ENCODE peak calls at places on chromosomes 12 and 14, in six cellular contexts. X is GM12864, S is tibial artery, M is BE2C, W is left ventricle myocardium inferior, H is fibroblast of lung. G is an unnamed sample.

GRCh38 chr12:124617615-124618014 is 50.2 kb upstream of the NCOR2 start:
- DNase-seq in X (no peak), S (no peak), M (peak; percentile 78), W (peak; percentile 70), H (no peak), G (no peak)

GRCh38 chr12:45191239-45191638 is 24.7 kb upstream of the ANO6 start:
- DNase-seq in X (no peak), S (no peak), M (no peak), W (no peak), H (peak; percentile 52), G (no peak)

GRCh38 chr12:120583478-120584030 is 2.4 kb upstream of the POP5 start:
- DNase-seq in X (peak; percentile 22), S (peak; percentile 56), M (peak; percentile 83), W (peak; percentile 71), H (peak; percentile 48), G (peak; percentile 90)

GRCh38 chr12:45407188-45407850 is 191.4 kb downstream of the ANO6 start:
- DNase-seq in X (no peak), S (no peak), M (no peak), W (no peak), H (peak; percentile 58), G (no peak)

GRCh38 chr14:93970967-93971634 is 5.3 kb downstream of the ASB2 start:
- DNase-seq in X (peak; percentile 66), S (no peak), M (no peak), W (no peak), H (no peak), G (peak; percentile 80)

GRCh38 chr12:79415296-79415695 is 275.5 kb downstream of the PAWR start:
- DNase-seq in X (no peak), S (no peak), M (no peak), W (no peak), H (peak; percentile 71), G (no peak)

GRCh38 chr14:90815817-90816662 is at the start of gene TTC7B:
- DNase-seq in X (no peak), S (no peak), M (peak; percentile 73), W (peak; percentile 62), H (peak; percentile 36), G (peak; percentile 81)

GRCh38 chr12:132723015-132723763 is 12.5 kb downstream of the PGAM5 start:
- DNase-seq in X (no peak), S (no peak), M (no peak), W (peak; percentile 62), H (peak; percentile 48), G (no peak)

GRCh38 chr12:31756977-31757420 is 28.2 kb upstream of the AMN1 start:
- DNase-seq in X (no peak), S (no peak), M (no peak), W (no peak), H (peak; percentile 74), G (no peak)

GRCh38 chr14:24784981-24785380 is 151.0 kb upstream of the GZMB start:
- DNase-seq in X (no peak), S (no peak), M (no peak), W (no peak), H (no peak), G (no peak)

GRCh38 chr12:68888243-68888642 is 44.7 kb downstream of the CPM start:
- DNase-seq in X (no peak), S (no peak), M (no peak), W (no peak), H (no peak), G (no peak)

GRCh38 chr12:67818379-67819001 is 169.9 kb downstream of the DYRK2 start:
- DNase-seq in X (no peak), S (no peak), M (no peak), W (no peak), H (no peak), G (no peak)

GRCh38 chr14:95287176-95287754 is 32.4 kb downstream of the CLMN start:
- DNase-seq in X (no peak), S (no peak), M (no peak), W (no peak), H (no peak), G (no peak)

GRCh38 chr12:97500537-97500936 is 37.9 kb downstream of the RMST start:
- DNase-seq in X (no peak), S (no peak), M (no peak), W (no peak), H (no peak), G (no peak)

GRCh38 chr14:99871771-99872170 is 78.6 kb downstream of the EML1 start:
- DNase-seq in X (no peak), S (no peak), M (no peak), W (no peak), H (no peak), G (no peak)

GRCh38 chr14:72457641-72458040 is 436.3 kb downstream of the DPF3 start:
- DNase-seq in X (no peak), S (no peak), M (no peak), W (no peak), H (peak; percentile 91), G (no peak)

GRCh38 chr14:103067231-103067954 is 10.0 kb upstream of the CDC42BPB start:
- DNase-seq in X (no peak), S (peak; percentile 68), M (no peak), W (no peak), H (peak; percentile 48), G (no peak)

GRCh38 chr14:52154992-52155655 is 86.3 kb upstream of the NID2 start:
- DNase-seq in X (no peak), S (no peak), M (no peak), W (no peak), H (no peak), G (no peak)

GRCh38 chr12:19431407-19432308 is 7.6 kb upstream of the AEBP2 start:
- DNase-seq in X (peak; percentile 30), S (no peak), M (no peak), W (no peak), H (peak; percentile 88), G (no peak)

GRCh38 chr12:989751-990278 is 1.2 kb upstream of the ERC1 start:
- DNase-seq in X (no peak), S (peak; percentile 36), M (peak; percentile 47), W (no peak), H (peak; percentile 81), G (peak; percentile 31)

GRCh38 chr14:55103005-55103640 is 25.9 kb upstream of the LGALS3 start:
- DNase-seq in X (peak; percentile 77), S (peak; percentile 86), M (no peak), W (peak; percentile 70), H (peak; percentile 97), G (peak; percentile 16)

DNA sequence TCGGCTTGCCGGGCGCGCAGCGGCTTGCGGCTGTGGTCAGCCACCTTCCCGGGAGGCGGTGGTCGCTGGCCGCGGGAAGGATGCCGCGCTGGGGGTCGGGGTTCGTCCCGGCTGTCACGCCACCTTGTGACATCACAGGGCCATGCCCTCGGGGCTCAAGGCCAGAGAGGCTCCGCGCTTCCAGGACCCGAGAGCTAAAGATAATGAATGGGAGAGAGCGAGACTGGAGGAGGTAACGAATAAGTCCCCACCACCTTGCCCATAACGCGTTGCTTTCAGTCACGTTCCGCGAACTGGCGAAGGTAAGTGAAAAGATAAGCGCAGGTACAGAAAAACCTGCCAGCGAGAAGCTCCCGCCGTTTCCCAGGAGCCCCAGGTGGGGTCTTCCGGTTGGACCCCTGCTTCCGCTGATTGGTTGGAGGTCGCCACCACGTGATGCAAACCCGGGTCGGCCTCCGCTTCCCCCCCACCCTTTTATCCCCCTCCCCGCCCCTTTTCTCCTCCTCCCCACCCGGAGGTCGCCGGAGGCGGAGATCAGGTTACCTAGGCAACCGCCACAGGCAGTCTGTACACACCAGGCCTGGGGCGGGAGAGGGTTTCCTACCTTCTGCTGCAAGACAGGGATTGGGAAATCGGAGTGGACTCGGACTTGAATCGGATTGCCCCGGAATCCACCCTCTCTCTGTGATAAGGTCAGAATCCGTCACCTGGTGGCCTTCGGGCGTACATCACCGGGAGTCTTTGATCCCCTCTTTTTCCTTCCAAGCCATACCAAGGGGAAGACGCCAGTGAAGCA is at the start of gene LRRC9:
- DNase-seq in X (no peak), S (no peak), M (peak; percentile 74), W (peak; percentile 12), H (peak; percentile 28), G (peak; percentile 91)
- TF ChIP-seq CTCF in X (no peak), S (no peak), M (no peak), W (no peak), H (no peak), G (no peak)

DNA sequence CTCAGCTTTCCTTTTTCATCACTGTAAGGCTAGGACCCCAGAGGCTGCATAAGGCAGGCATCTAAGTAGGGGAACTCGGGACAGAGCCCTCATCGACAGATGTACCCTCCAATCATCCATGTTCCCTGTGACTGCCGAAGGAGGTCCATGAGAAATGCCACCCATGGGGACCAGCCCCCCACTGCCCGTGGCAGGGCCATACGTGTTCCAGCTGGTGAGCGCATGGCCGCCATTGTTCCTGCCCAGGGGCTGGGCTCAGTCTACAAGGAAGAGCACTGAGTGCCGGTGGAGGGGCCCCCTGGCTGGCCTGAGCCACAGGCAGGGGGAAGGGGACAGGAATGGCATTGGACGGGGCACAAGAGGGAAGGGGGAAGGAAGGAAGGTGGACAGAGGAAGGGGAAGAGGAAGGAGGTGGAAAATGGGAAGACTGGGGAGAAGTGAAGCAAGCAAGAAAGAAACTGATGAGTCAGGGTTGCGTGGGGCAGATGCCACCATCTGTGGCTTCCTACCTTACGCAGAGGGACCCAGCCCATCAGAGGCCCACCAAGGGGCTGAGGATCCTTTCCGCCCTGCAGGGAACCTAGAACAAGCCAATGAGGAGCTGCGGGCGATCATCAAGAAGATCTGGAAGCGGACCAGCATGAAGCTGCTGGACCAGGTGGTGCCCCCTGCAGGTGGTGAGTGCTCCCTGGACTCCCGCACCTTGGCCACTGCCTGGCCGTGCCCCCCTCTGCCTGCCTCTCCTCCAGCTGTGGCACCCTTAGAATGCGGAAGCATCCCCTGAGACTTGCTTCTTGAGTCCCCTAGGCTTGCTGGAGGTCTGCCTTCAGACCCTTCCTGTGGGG is 120.6 kb upstream of the FKBP4 start:
- DNase-seq in X (no peak), S (no peak), M (no peak), W (no peak), H (no peak), G (no peak)
- TF ChIP-seq CTCF in X (peak; percentile 43), S (no peak), M (peak; percentile 11), W (peak; percentile 25), H (peak; percentile 8), G (no peak)

GRCh38 chr12:7647071-7647470 is 18.6 kb downstream of the APOBEC1 start:
- DNase-seq in X (no peak), S (no peak), M (no peak), W (no peak), H (no peak), G (no peak)

GRCh38 chr12:7645395-7646177 is 20.1 kb downstream of the APOBEC1 start:
- DNase-seq in X (no peak), S (peak; percentile 39), M (peak; percentile 33), W (no peak), H (peak; percentile 10), G (peak; percentile 31)

GRCh38 chr12:7646178-7646475 is 19.6 kb downstream of the APOBEC1 start:
- DNase-seq in X (no peak), S (no peak), M (no peak), W (no peak), H (no peak), G (no peak)

DNA sequence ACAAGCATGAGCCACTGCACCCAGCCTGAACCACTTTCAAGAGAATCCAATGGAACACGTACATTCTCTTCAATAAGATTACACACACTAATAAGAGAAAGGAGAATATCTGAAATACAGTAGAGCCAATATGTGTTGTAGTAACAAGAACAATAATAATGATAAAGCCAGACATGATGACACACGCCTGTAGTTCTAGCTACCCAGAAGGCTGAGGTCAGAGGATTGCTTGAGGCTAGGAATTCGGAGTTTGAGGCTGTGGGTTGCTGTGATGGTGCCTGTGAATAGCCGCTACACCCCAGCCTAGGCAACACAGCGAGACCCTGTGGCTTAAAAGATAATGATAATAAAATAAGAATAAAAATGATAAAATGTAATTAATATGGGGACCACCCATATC is 15.6 kb downstream of the APOBEC1 start:
- DNase-seq in X (no peak), S (no peak), M (no peak), W (no peak), H (no peak), G (no peak)
- TF ChIP-seq CTCF in X (no peak), S (no peak), M (no peak), W (no peak), H (no peak), G (no peak)

GRCh38 chr12:53230971-53231858 is 794 bp downstream of the RARG start:
- DNase-seq in X (no peak), S (no peak), M (no peak), W (no peak), H (no peak), G (no peak)
- TF ChIP-seq CTCF in X (no peak), S (no peak), M (no peak), W (no peak), H (peak; percentile 12), G (no peak)

G was measured in glutamatergic neuron.